ENCODE peak calls at places on chromosomes 6 and 20, in six cellular contexts. P, W, T, V, N and L are unnamed samples.

GRCh38 chr6:117711369-117711768 is 36.1 kb downstream of the NUS1 start:
- DNase-seq in W (no peak), P (no peak), T (no peak), V (no peak), N (no peak), L (no peak)

GRCh38 chr6:166960609-166960978 is 4.2 kb upstream of the RNASET2 start:
- DNase-seq in N (no peak), W (no peak), T (no peak), P (no peak), V (no peak), L (no peak)

GRCh38 chr20:47465335-47466090 is 36.2 kb upstream of the NCOA3 start:
- DNase-seq in P (no peak), V (no peak), W (no peak), N (no peak), T (no peak), L (no peak)

GRCh38 chr6:161465403-161465802 is 191.5 kb upstream of the AGPAT4 start:
- DNase-seq in W (no peak), T (no peak), N (no peak), P (no peak), V (no peak), L (no peak)

GRCh38 chr6:15285682-15286294 is 39.9 kb downstream of the JARID2 start:
- DNase-seq in W (no peak), T (no peak), V (no peak), P (no peak), N (no peak), L (no peak)

GRCh38 chr20:46704714-46705377 is 4.6 kb upstream of the SLC2A10 start:
- DNase-seq in V (no peak), W (no peak), P (no peak), N (no peak), T (no peak), L (peak; percentile 54)

GRCh38 chr6:31907158-31907813 is 5.4 kb upstream of the ZBTB12 start:
- DNase-seq in W (no peak), N (no peak), V (no peak), T (no peak), P (peak; percentile 21), L (peak; percentile 67)

GRCh38 chr6:9204171-9204570 is 768.8 kb upstream of the SLC35B3 start:
- DNase-seq in N (no peak), V (no peak), T (no peak), W (no peak), P (no peak), L (peak; percentile 52)

GRCh38 chr6:6654599-6655575 is 66.4 kb downstream of the LY86 start:
- DNase-seq in P (no peak), V (peak; percentile 53), N (no peak), T (no peak), W (no peak), L (no peak)

GRCh38 chr6:163793584-163793983 is 379.1 kb downstream of the QKI start:
- DNase-seq in N (no peak), V (no peak), W (no peak), P (no peak), T (no peak), L (peak; percentile 85)

GRCh38 chr6:91704531-91704930 is 1117.7 kb upstream of the MAP3K7 start:
- DNase-seq in N (no peak), P (no peak), T (no peak), V (no peak), W (no peak), L (peak; percentile 37)

GRCh38 chr6:168088161-168089106 is 9.4 kb upstream of the FRMD1 start:
- DNase-seq in W (peak; percentile 44), T (peak; percentile 80), P (peak; percentile 66), V (no peak), N (no peak), L (peak; percentile 14)

GRCh38 chr6:15429146-15430110 is 183.6 kb downstream of the JARID2 start:
- DNase-seq in N (no peak), W (no peak), P (no peak), T (peak; percentile 47), V (no peak), L (peak; percentile 78)

GRCh38 chr20:45019027-45019763 is 52.9 kb downstream of the STK4 start:
- DNase-seq in T (no peak), P (no peak), V (no peak), W (no peak), N (no peak), L (no peak)

GRCh38 chr20:7010584-7010983 is 243.1 kb downstream of the BMP2 start:
- DNase-seq in V (no peak), W (no peak), P (no peak), T (no peak), N (no peak), L (no peak)

GRCh38 chr6:80181352-80182081 is 75.0 kb downstream of the BCKDHB start:
- DNase-seq in N (no peak), T (no peak), V (no peak), P (no peak), W (no peak), L (no peak)

GRCh38 chr20:39009348-39009747 is 47.2 kb downstream of the DHX35 start:
- DNase-seq in P (no peak), T (no peak), V (no peak), N (no peak), W (no peak), L (no peak)

GRCh38 chr20:21246143-21246542 is 57.0 kb upstream of the XRN2 start:
- DNase-seq in P (no peak), N (no peak), T (no peak), V (no peak), W (no peak), L (no peak)

GRCh38 chr6:167296293-167296690 is 5.2 kb downstream of the UNC93A start:
- DNase-seq in N (no peak), T (peak; percentile 7), P (peak; percentile 46), W (no peak), V (no peak), L (no peak)

DNA sequence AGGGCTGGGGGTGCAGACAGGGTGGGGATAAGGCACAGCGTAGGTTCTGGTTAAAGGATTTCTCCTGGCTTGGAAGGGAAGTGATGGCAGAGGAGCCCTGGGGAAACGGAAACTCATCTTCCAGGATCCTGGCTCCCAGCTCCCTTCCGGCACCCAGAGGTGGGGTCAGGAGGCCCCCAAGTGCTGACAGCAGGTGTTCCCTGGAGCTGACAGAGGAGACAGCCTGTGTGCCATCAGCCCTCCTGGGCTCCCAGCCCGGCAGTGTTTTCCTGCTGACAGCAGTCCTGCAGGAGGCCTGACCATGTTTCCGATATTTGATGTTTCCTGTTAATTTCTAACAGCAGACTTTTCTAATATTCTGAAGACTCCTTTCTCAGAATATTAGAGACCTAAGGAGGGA is 277.3 kb downstream of the TAF4 start:
- DNase-seq in V (no peak), N (no peak), W (no peak), P (no peak), T (no peak), L (no peak)
- H3K4me1 ChIP-seq in V (no peaks in the 10 kb centered on the region), N (no peaks in the 10 kb centered on the region), W (no peaks in the 10 kb centered on the region), P (no peaks in the 10 kb centered on the region), T (no peaks in the 10 kb centered on the region), L (no peaks in the 10 kb centered on the region)

DNA sequence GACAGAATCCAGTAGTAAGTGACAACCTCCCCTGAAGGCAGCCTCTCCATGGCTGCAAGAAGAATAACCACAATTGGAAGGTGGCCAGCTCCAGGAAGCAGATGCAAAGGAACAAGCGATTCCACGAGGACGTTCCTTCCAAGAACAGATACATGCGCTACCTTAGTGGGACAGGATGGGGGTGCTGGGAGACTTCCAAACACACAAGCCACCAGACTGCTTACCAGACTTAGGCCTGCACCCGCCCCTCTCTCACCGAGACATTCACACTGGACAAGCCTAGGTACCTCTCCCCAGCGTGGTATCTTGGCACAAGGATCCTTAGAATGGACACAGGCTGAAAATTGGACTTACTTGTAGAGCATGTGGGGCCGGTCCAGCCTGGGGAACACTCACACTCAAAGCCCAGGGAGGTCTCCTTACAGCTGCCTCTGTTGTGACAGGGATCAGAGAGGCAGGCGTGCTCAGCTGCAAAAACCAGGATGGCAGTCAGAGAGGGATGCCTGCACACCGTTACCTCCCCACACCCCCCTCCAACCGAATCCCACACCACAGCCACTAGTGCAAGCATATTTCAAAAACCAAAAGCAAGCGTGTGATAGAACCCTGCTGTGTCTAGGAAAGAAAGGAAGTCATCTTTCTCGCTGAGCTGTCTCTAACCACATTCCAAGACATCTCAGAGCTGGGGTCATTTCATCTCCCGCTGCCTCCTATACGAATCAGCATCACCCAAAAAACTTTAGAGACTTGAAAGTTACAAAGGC is 22.4 kb downstream of the JAG1 start:
- DNase-seq in T (no peak), V (no peak), P (no peak), W (no peak), N (no peak), L (no peak)
- H3K4me1 ChIP-seq in T (peaks cover 8% of the 10 kb centered on the region), V (peaks cover 30% of the 10 kb centered on the region), P (no peaks in the 10 kb centered on the region), W (peaks cover 58% of the 10 kb centered on the region), N (no peaks in the 10 kb centered on the region), L (peaks cover 27% of the 10 kb centered on the region)

DNA sequence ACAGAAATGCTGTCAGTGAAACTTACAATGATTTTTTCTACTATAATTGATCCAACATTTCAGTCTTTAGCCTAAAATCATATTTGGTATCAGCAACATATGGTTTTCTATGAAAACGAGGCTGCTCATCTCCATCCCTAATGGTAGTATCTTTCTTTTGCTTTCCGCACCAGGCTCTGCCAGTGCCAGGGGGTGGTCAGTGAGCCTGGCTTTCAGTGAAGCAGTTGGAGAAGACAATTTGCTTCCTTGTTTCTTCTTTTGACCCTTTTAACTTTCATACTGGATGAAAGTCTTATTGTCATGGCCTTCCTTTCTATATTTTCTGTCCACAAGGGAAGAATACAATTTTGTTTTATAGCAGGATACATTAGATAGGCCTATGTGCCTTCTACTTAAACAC is 258.4 kb downstream of the ARID1B start:
- DNase-seq in T (no peak), P (no peak), W (no peak), V (no peak), N (no peak), L (no peak)
- H3K4me1 ChIP-seq in T (no peaks in the 10 kb centered on the region), P (peaks cover 9% of the 10 kb centered on the region), W (peaks cover 53% of the 10 kb centered on the region), V (peaks cover 47% of the 10 kb centered on the region), N (peaks cover 24% of the 10 kb centered on the region), L (peaks cover 41% of the 10 kb centered on the region)

DNA sequence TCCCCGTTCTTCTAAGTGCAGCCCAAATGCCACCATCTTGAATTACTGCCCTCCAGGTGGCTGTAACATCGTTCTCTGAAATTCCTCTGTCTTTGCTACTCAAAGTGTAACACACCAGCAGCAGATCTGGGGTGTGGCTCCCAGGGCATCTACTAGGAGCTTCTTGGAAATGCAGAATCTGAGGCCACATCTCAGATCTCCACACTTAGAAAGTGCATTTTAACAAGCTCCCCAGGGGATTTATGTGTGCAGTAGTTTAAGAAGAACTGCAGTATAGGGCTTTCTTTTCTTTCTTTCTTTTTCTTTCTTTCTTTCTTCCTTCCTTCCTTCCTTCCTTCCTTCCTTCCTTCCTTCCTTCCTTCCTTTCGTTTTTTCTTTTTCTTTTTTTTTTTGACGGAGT is 1.6 kb upstream of the MLIP start:
- DNase-seq in T (no peak), P (no peak), V (no peak), W (no peak), N (no peak), L (no peak)
- H3K4me1 ChIP-seq in T (no peaks in the 10 kb centered on the region), P (no peaks in the 10 kb centered on the region), V (no peaks in the 10 kb centered on the region), W (no peaks in the 10 kb centered on the region), N (no peaks in the 10 kb centered on the region), L (peaks cover 25% of the 10 kb centered on the region)

GRCh38 chr6:170269151-170269872 is 21.6 kb downstream of the DLL1 start:
- DNase-seq in T (peak; percentile 88), N (no peak), P (no peak), W (no peak), V (no peak), L (no peak)
- H3K4me1 ChIP-seq in T (peaks cover 8% of the 10 kb centered on the region), N (peaks cover 22% of the 10 kb centered on the region), P (peaks cover 7% of the 10 kb centered on the region), W (peaks cover 16% of the 10 kb centered on the region), V (peaks cover 26% of the 10 kb centered on the region), L (peaks cover 17% of the 10 kb centered on the region)

GRCh38 chr6:36135053-36135731 is 4.9 kb downstream of the MAPK13 start:
- DNase-seq in T (no peak), V (no peak), P (no peak), N (no peak), W (no peak), L (no peak)
- H3K4me1 ChIP-seq in T (peaks cover 26% of the 10 kb centered on the region), V (peaks cover 25% of the 10 kb centered on the region), P (peaks cover 15% of the 10 kb centered on the region), N (peaks cover 30% of the 10 kb centered on the region), W (peaks cover 24% of the 10 kb centered on the region), L (peaks cover 25% of the 10 kb centered on the region)